ENCODE peak calls at places on chromosomes 11 and 22, in four cellular contexts. I is activated T-helper 1 cell treated with Interleukin-2 at 50 U/mL for 16 hours; Q is activated CD4-positive, CD25-positive, alpha-beta regulatory T cell; X is NCI-H1436. F is an unnamed sample.

GRCh38 chr22:31099386-31099785 is 8.0 kb downstream of the SELENOM start:
- DNase-seq in X (no peak), I (no peak), Q (no peak), F (no peak)

GRCh38 chr11:63613517-63614135 is 607 bp downstream of the PLAAT3 start:
- DNase-seq in I (peak), X (peak), Q (no peak), F (no peak)

GRCh38 chr11:6204708-6205107 is 649 bp upstream of the C11orf42 start:
- DNase-seq in Q (no peak), X (no peak), I (no peak), F (no peak)

GRCh38 chr11:36233226-36233625 is 56.0 kb downstream of the COMMD9 start:
- DNase-seq in I (no peak), Q (no peak), X (no peak), F (no peak)

GRCh38 chr11:57800444-57801184 is 39.0 kb downstream of the CTNND1 start:
- DNase-seq in Q (no peak), I (no peak), X (peak), F (no peak)

GRCh38 chr22:35399678-35400334 is at the start of gene MCM5:
- DNase-seq in I (peak), X (peak), Q (peak), F (peak)

GRCh38 chr11:65654375-65655349 is 8.1 kb downstream of the RELA start:
- DNase-seq in I (no peak), Q (no peak), X (no peak), F (no peak)

GRCh38 chr11:69351460-69351859 is 57.5 kb downstream of the MYEOV start:
- DNase-seq in I (no peak), X (no peak), Q (no peak), F (no peak)

GRCh38 chr11:128848815-128849455 is 18.2 kb downstream of the KCNJ1 start:
- DNase-seq in I (peak), Q (peak), X (no peak), F (peak)

GRCh38 chr22:36925388-36926290 is 12.2 kb downstream of the CSF2RB start:
- DNase-seq in I (no peak), X (no peak), Q (no peak), F (no peak)